ENCODE peak calls at places on chromosomes 16 and 17, in nine cellular contexts. One of them, this sample, is unnamed.

GRCh38 chr17:63695889-63696288 is 4.0 kb downstream of the LIMD2 start:
- DNase-seq in dorsolateral prefrontal cortex: no peak
- DNase-seq in lung: no peak
- DNase-seq in left cardiac atrium: no peak
- DNase-seq in activated naive CD4-positive, alpha-beta T cell treated with anti-CD3 and anti-CD28 coated beads, Interleukin-2, amount 50 U/mL, for 72 hours: no peak
- DNase-seq in Peyer's patch: no peak
- DNase-seq in iPS DF 19.7: no peak
- DNase-seq in epithelial cell of prostate: no peak
- DNase-seq in mucosa of gallbladder: no peak
- DNase-seq in this sample: no peak

GRCh38 chr17:66814026-66814425 is 20.9 kb upstream of the CACNG5 start:
- DNase-seq in dorsolateral prefrontal cortex: no peak
- DNase-seq in iPS DF 19.7: no peak
- DNase-seq in lung: no peak
- DNase-seq in left cardiac atrium: no peak
- DNase-seq in epithelial cell of prostate: no peak
- DNase-seq in activated naive CD4-positive, alpha-beta T cell treated with anti-CD3 and anti-CD28 coated beads, Interleukin-2, amount 50 U/mL, for 72 hours: no peak
- DNase-seq in Peyer's patch: no peak
- DNase-seq in mucosa of gallbladder: no peak
- DNase-seq in this sample: no peak

GRCh38 chr16:17408955-17409441 is 61.8 kb downstream of the XYLT1 start:
- DNase-seq in activated naive CD4-positive, alpha-beta T cell treated with anti-CD3 and anti-CD28 coated beads, Interleukin-2, amount 50 U/mL, for 72 hours: no peak
- DNase-seq in left cardiac atrium: no peak
- DNase-seq in lung: no peak
- DNase-seq in Peyer's patch: no peak
- DNase-seq in dorsolateral prefrontal cortex: no peak
- DNase-seq in mucosa of gallbladder: no peak
- DNase-seq in iPS DF 19.7: no peak
- DNase-seq in epithelial cell of prostate: no peak
- DNase-seq in this sample: no peak

GRCh38 chr16:85265789-85266188 is 153.5 kb upstream of the CIBAR2 start:
- DNase-seq in activated naive CD4-positive, alpha-beta T cell treated with anti-CD3 and anti-CD28 coated beads, Interleukin-2, amount 50 U/mL, for 72 hours: no peak
- DNase-seq in epithelial cell of prostate: no peak
- DNase-seq in lung: no peak
- DNase-seq in iPS DF 19.7: no peak
- DNase-seq in Peyer's patch: no peak
- DNase-seq in mucosa of gallbladder: no peak
- DNase-seq in dorsolateral prefrontal cortex: no peak
- DNase-seq in left cardiac atrium: no peak
- DNase-seq in this sample: no peak

GRCh38 chr16:77660311-77660710 is 62.0 kb upstream of the NUDT7 start:
- DNase-seq in lung: no peak
- DNase-seq in dorsolateral prefrontal cortex: no peak
- DNase-seq in Peyer's patch: no peak
- DNase-seq in activated naive CD4-positive, alpha-beta T cell treated with anti-CD3 and anti-CD28 coated beads, Interleukin-2, amount 50 U/mL, for 72 hours: no peak
- DNase-seq in epithelial cell of prostate: no peak
- DNase-seq in left cardiac atrium: no peak
- DNase-seq in iPS DF 19.7: peak
- DNase-seq in mucosa of gallbladder: no peak
- DNase-seq in this sample: no peak

GRCh38 chr17:66633322-66633965 is 201.5 kb upstream of the CACNG5 start:
- DNase-seq in mucosa of gallbladder: no peak
- DNase-seq in epithelial cell of prostate: no peak
- DNase-seq in lung: no peak
- DNase-seq in left cardiac atrium: no peak
- DNase-seq in dorsolateral prefrontal cortex: no peak
- DNase-seq in Peyer's patch: no peak
- DNase-seq in activated naive CD4-positive, alpha-beta T cell treated with anti-CD3 and anti-CD28 coated beads, Interleukin-2, amount 50 U/mL, for 72 hours: peak
- DNase-seq in iPS DF 19.7: no peak
- DNase-seq in this sample: no peak

GRCh38 chr17:69575346-69575761 is 160.9 kb downstream of the MAP2K6 start:
- DNase-seq in epithelial cell of prostate: no peak
- DNase-seq in lung: no peak
- DNase-seq in iPS DF 19.7: no peak
- DNase-seq in activated naive CD4-positive, alpha-beta T cell treated with anti-CD3 and anti-CD28 coated beads, Interleukin-2, amount 50 U/mL, for 72 hours: no peak
- DNase-seq in Peyer's patch: no peak
- DNase-seq in mucosa of gallbladder: no peak
- DNase-seq in dorsolateral prefrontal cortex: no peak
- DNase-seq in left cardiac atrium: no peak
- DNase-seq in this sample: no peak

GRCh38 chr17:40448639-40449261 is 5.5 kb downstream of the IGFBP4 start:
- DNase-seq in left cardiac atrium: no peak
- DNase-seq in activated naive CD4-positive, alpha-beta T cell treated with anti-CD3 and anti-CD28 coated beads, Interleukin-2, amount 50 U/mL, for 72 hours: no peak
- DNase-seq in dorsolateral prefrontal cortex: no peak
- DNase-seq in epithelial cell of prostate: no peak
- DNase-seq in Peyer's patch: peak
- DNase-seq in lung: peak
- DNase-seq in mucosa of gallbladder: peak
- DNase-seq in iPS DF 19.7: no peak
- DNase-seq in this sample: no peak

GRCh38 chr17:67995568-67996191 is 589 bp downstream of the C17orf58 start:
- DNase-seq in lung: no peak
- DNase-seq in dorsolateral prefrontal cortex: no peak
- DNase-seq in left cardiac atrium: peak
- DNase-seq in Peyer's patch: peak
- DNase-seq in epithelial cell of prostate: no peak
- DNase-seq in iPS DF 19.7: no peak
- DNase-seq in activated naive CD4-positive, alpha-beta T cell treated with anti-CD3 and anti-CD28 coated beads, Interleukin-2, amount 50 U/mL, for 72 hours: no peak
- DNase-seq in mucosa of gallbladder: no peak
- DNase-seq in this sample: peak

GRCh38 chr16:27429981-27430441 is 28.0 kb downstream of the IL21R start:
- DNase-seq in dorsolateral prefrontal cortex: peak
- DNase-seq in Peyer's patch: no peak
- DNase-seq in epithelial cell of prostate: no peak
- DNase-seq in left cardiac atrium: no peak
- DNase-seq in activated naive CD4-positive, alpha-beta T cell treated with anti-CD3 and anti-CD28 coated beads, Interleukin-2, amount 50 U/mL, for 72 hours: peak
- DNase-seq in mucosa of gallbladder: peak
- DNase-seq in iPS DF 19.7: no peak
- DNase-seq in lung: peak
- DNase-seq in this sample: no peak

GRCh38 chr17:74637912-74638311 is 14.4 kb upstream of the CD300E start:
- DNase-seq in mucosa of gallbladder: no peak
- DNase-seq in iPS DF 19.7: no peak
- DNase-seq in lung: no peak
- DNase-seq in Peyer's patch: no peak
- DNase-seq in left cardiac atrium: no peak
- DNase-seq in dorsolateral prefrontal cortex: no peak
- DNase-seq in epithelial cell of prostate: no peak
- DNase-seq in activated naive CD4-positive, alpha-beta T cell treated with anti-CD3 and anti-CD28 coated beads, Interleukin-2, amount 50 U/mL, for 72 hours: no peak
- DNase-seq in this sample: no peak

GRCh38 chr17:15502315-15503112 is 35.1 kb upstream of the CDRT4 start:
- DNase-seq in lung: peak
- DNase-seq in Peyer's patch: peak
- DNase-seq in activated naive CD4-positive, alpha-beta T cell treated with anti-CD3 and anti-CD28 coated beads, Interleukin-2, amount 50 U/mL, for 72 hours: peak
- DNase-seq in iPS DF 19.7: no peak
- DNase-seq in epithelial cell of prostate: no peak
- DNase-seq in left cardiac atrium: peak
- DNase-seq in dorsolateral prefrontal cortex: peak
- DNase-seq in mucosa of gallbladder: peak
- DNase-seq in this sample: peak

GRCh38 chr17:5672815-5673430 is 88.6 kb upstream of the NLRP1 start:
- DNase-seq in iPS DF 19.7: no peak
- DNase-seq in lung: no peak
- DNase-seq in mucosa of gallbladder: no peak
- DNase-seq in epithelial cell of prostate: no peak
- DNase-seq in activated naive CD4-positive, alpha-beta T cell treated with anti-CD3 and anti-CD28 coated beads, Interleukin-2, amount 50 U/mL, for 72 hours: no peak
- DNase-seq in dorsolateral prefrontal cortex: no peak
- DNase-seq in left cardiac atrium: no peak
- DNase-seq in Peyer's patch: no peak
- DNase-seq in this sample: no peak

GRCh38 chr17:82094931-82095776 is 2.9 kb downstream of the FASN start:
- DNase-seq in dorsolateral prefrontal cortex: no peak
- DNase-seq in epithelial cell of prostate: no peak
- DNase-seq in left cardiac atrium: peak
- DNase-seq in iPS DF 19.7: no peak
- DNase-seq in mucosa of gallbladder: no peak
- DNase-seq in activated naive CD4-positive, alpha-beta T cell treated with anti-CD3 and anti-CD28 coated beads, Interleukin-2, amount 50 U/mL, for 72 hours: no peak
- DNase-seq in Peyer's patch: no peak
- DNase-seq in lung: no peak
- DNase-seq in this sample: no peak

GRCh38 chr17:78315355-78316114 is 44.3 kb downstream of the SOCS3 start:
- DNase-seq in activated naive CD4-positive, alpha-beta T cell treated with anti-CD3 and anti-CD28 coated beads, Interleukin-2, amount 50 U/mL, for 72 hours: peak
- DNase-seq in lung: peak
- DNase-seq in iPS DF 19.7: no peak
- DNase-seq in Peyer's patch: peak
- DNase-seq in epithelial cell of prostate: no peak
- DNase-seq in left cardiac atrium: peak
- DNase-seq in mucosa of gallbladder: peak
- DNase-seq in dorsolateral prefrontal cortex: peak
- DNase-seq in this sample: no peak

GRCh38 chr16:89823087-89823823 is 5.0 kb upstream of the SPIRE2 start:
- DNase-seq in iPS DF 19.7: no peak
- DNase-seq in lung: no peak
- DNase-seq in dorsolateral prefrontal cortex: no peak
- DNase-seq in mucosa of gallbladder: no peak
- DNase-seq in Peyer's patch: no peak
- DNase-seq in activated naive CD4-positive, alpha-beta T cell treated with anti-CD3 and anti-CD28 coated beads, Interleukin-2, amount 50 U/mL, for 72 hours: no peak
- DNase-seq in epithelial cell of prostate: no peak
- DNase-seq in left cardiac atrium: no peak
- DNase-seq in this sample: no peak

GRCh38 chr17:40058865-40059264 is 3.9 kb upstream of the THRA start:
- DNase-seq in activated naive CD4-positive, alpha-beta T cell treated with anti-CD3 and anti-CD28 coated beads, Interleukin-2, amount 50 U/mL, for 72 hours: no peak
- DNase-seq in Peyer's patch: no peak
- DNase-seq in lung: no peak
- DNase-seq in dorsolateral prefrontal cortex: no peak
- DNase-seq in epithelial cell of prostate: no peak
- DNase-seq in mucosa of gallbladder: no peak
- DNase-seq in iPS DF 19.7: no peak
- DNase-seq in left cardiac atrium: no peak
- DNase-seq in this sample: no peak

GRCh38 chr16:5502467-5502869 is 404.9 kb upstream of the EEF2KMT start:
- DNase-seq in iPS DF 19.7: no peak
- DNase-seq in left cardiac atrium: no peak
- DNase-seq in dorsolateral prefrontal cortex: peak
- DNase-seq in activated naive CD4-positive, alpha-beta T cell treated with anti-CD3 and anti-CD28 coated beads, Interleukin-2, amount 50 U/mL, for 72 hours: no peak
- DNase-seq in epithelial cell of prostate: no peak
- DNase-seq in lung: no peak
- DNase-seq in mucosa of gallbladder: peak
- DNase-seq in Peyer's patch: no peak
- DNase-seq in this sample: peak

GRCh38 chr16:54287758-54288591 is 1.4 kb upstream of the IRX3 start:
- DNase-seq in mucosa of gallbladder: no peak
- DNase-seq in activated naive CD4-positive, alpha-beta T cell treated with anti-CD3 and anti-CD28 coated beads, Interleukin-2, amount 50 U/mL, for 72 hours: no peak
- DNase-seq in lung: no peak
- DNase-seq in left cardiac atrium: peak
- DNase-seq in dorsolateral prefrontal cortex: no peak
- DNase-seq in Peyer's patch: no peak
- DNase-seq in iPS DF 19.7: no peak
- DNase-seq in epithelial cell of prostate: no peak
- DNase-seq in this sample: no peak

GRCh38 chr16:46949216-46949892 is 24.1 kb downstream of the DNAJA2 start:
- DNase-seq in left cardiac atrium: no peak
- DNase-seq in dorsolateral prefrontal cortex: no peak
- DNase-seq in iPS DF 19.7: no peak
- DNase-seq in mucosa of gallbladder: no peak
- DNase-seq in Peyer's patch: no peak
- DNase-seq in lung: no peak
- DNase-seq in epithelial cell of prostate: no peak
- DNase-seq in activated naive CD4-positive, alpha-beta T cell treated with anti-CD3 and anti-CD28 coated beads, Interleukin-2, amount 50 U/mL, for 72 hours: no peak
- DNase-seq in this sample: no peak

GRCh38 chr17:73667184-73667959 is 23.1 kb upstream of the SDK2 start:
- DNase-seq in epithelial cell of prostate: no peak
- DNase-seq in iPS DF 19.7: no peak
- DNase-seq in mucosa of gallbladder: no peak
- DNase-seq in activated naive CD4-positive, alpha-beta T cell treated with anti-CD3 and anti-CD28 coated beads, Interleukin-2, amount 50 U/mL, for 72 hours: no peak
- DNase-seq in dorsolateral prefrontal cortex: no peak
- DNase-seq in Peyer's patch: no peak
- DNase-seq in left cardiac atrium: no peak
- DNase-seq in lung: peak
- DNase-seq in this sample: no peak

GRCh38 chr16:2712546-2712945 is 7.5 kb downstream of the PRSS27 start:
- DNase-seq in lung: no peak
- DNase-seq in iPS DF 19.7: no peak
- DNase-seq in Peyer's patch: no peak
- DNase-seq in left cardiac atrium: no peak
- DNase-seq in dorsolateral prefrontal cortex: no peak
- DNase-seq in mucosa of gallbladder: no peak
- DNase-seq in activated naive CD4-positive, alpha-beta T cell treated with anti-CD3 and anti-CD28 coated beads, Interleukin-2, amount 50 U/mL, for 72 hours: no peak
- DNase-seq in epithelial cell of prostate: no peak
- DNase-seq in this sample: no peak

GRCh38 chr16:88356124-88356726 is 26.5 kb upstream of the ZNF469 start:
- DNase-seq in mucosa of gallbladder: no peak
- DNase-seq in activated naive CD4-positive, alpha-beta T cell treated with anti-CD3 and anti-CD28 coated beads, Interleukin-2, amount 50 U/mL, for 72 hours: no peak
- DNase-seq in iPS DF 19.7: no peak
- DNase-seq in Peyer's patch: no peak
- DNase-seq in dorsolateral prefrontal cortex: peak
- DNase-seq in lung: no peak
- DNase-seq in epithelial cell of prostate: no peak
- DNase-seq in left cardiac atrium: peak
- DNase-seq in this sample: no peak

GRCh38 chr16:29312835-29313558 is 93.5 kb downstream of the NPIPB11 start:
- DNase-seq in activated naive CD4-positive, alpha-beta T cell treated with anti-CD3 and anti-CD28 coated beads, Interleukin-2, amount 50 U/mL, for 72 hours: no peak
- DNase-seq in dorsolateral prefrontal cortex: peak
- DNase-seq in epithelial cell of prostate: no peak
- DNase-seq in mucosa of gallbladder: no peak
- DNase-seq in iPS DF 19.7: no peak
- DNase-seq in lung: no peak
- DNase-seq in Peyer's patch: no peak
- DNase-seq in left cardiac atrium: no peak
- DNase-seq in this sample: no peak

GRCh38 chr17:73232587-73233373 is 28.9 kb downstream of the CPSF4L start:
- DNase-seq in activated naive CD4-positive, alpha-beta T cell treated with anti-CD3 and anti-CD28 coated beads, Interleukin-2, amount 50 U/mL, for 72 hours: no peak
- DNase-seq in Peyer's patch: peak
- DNase-seq in iPS DF 19.7: no peak
- DNase-seq in mucosa of gallbladder: no peak
- DNase-seq in dorsolateral prefrontal cortex: peak
- DNase-seq in epithelial cell of prostate: no peak
- DNase-seq in lung: no peak
- DNase-seq in left cardiac atrium: no peak
- DNase-seq in this sample: peak

GRCh38 chr16:47643610-47644009 is 182.5 kb downstream of the PHKB start:
- DNase-seq in iPS DF 19.7: no peak
- DNase-seq in activated naive CD4-positive, alpha-beta T cell treated with anti-CD3 and anti-CD28 coated beads, Interleukin-2, amount 50 U/mL, for 72 hours: no peak
- DNase-seq in dorsolateral prefrontal cortex: no peak
- DNase-seq in epithelial cell of prostate: no peak
- DNase-seq in Peyer's patch: no peak
- DNase-seq in mucosa of gallbladder: no peak
- DNase-seq in lung: no peak
- DNase-seq in left cardiac atrium: no peak
- DNase-seq in this sample: no peak

GRCh38 chr17:57697891-57698708 is 47.0 kb downstream of the CCDC182 start:
- DNase-seq in mucosa of gallbladder: no peak
- DNase-seq in activated naive CD4-positive, alpha-beta T cell treated with anti-CD3 and anti-CD28 coated beads, Interleukin-2, amount 50 U/mL, for 72 hours: no peak
- DNase-seq in Peyer's patch: no peak
- DNase-seq in iPS DF 19.7: no peak
- DNase-seq in lung: peak
- DNase-seq in left cardiac atrium: no peak
- DNase-seq in dorsolateral prefrontal cortex: no peak
- DNase-seq in epithelial cell of prostate: no peak
- DNase-seq in this sample: no peak

GRCh38 chr17:68910256-68910705 is 44.9 kb downstream of the ABCA8 start:
- DNase-seq in left cardiac atrium: no peak
- DNase-seq in activated naive CD4-positive, alpha-beta T cell treated with anti-CD3 and anti-CD28 coated beads, Interleukin-2, amount 50 U/mL, for 72 hours: no peak
- DNase-seq in lung: no peak
- DNase-seq in epithelial cell of prostate: no peak
- DNase-seq in dorsolateral prefrontal cortex: peak
- DNase-seq in Peyer's patch: no peak
- DNase-seq in mucosa of gallbladder: no peak
- DNase-seq in iPS DF 19.7: no peak
- DNase-seq in this sample: peak

GRCh38 chr17:38538906-38539305 is 66.8 kb downstream of the SRCIN1 start:
- DNase-seq in mucosa of gallbladder: no peak
- DNase-seq in dorsolateral prefrontal cortex: no peak
- DNase-seq in Peyer's patch: no peak
- DNase-seq in left cardiac atrium: no peak
- DNase-seq in epithelial cell of prostate: no peak
- DNase-seq in lung: no peak
- DNase-seq in iPS DF 19.7: no peak
- DNase-seq in activated naive CD4-positive, alpha-beta T cell treated with anti-CD3 and anti-CD28 coated beads, Interleukin-2, amount 50 U/mL, for 72 hours: no peak
- DNase-seq in this sample: no peak

GRCh38 chr16:57609541-57610401 is 18.7 kb upstream of the ADGRG1 start:
- DNase-seq in mucosa of gallbladder: peak
- DNase-seq in left cardiac atrium: no peak
- DNase-seq in epithelial cell of prostate: no peak
- DNase-seq in iPS DF 19.7: no peak
- DNase-seq in Peyer's patch: no peak
- DNase-seq in activated naive CD4-positive, alpha-beta T cell treated with anti-CD3 and anti-CD28 coated beads, Interleukin-2, amount 50 U/mL, for 72 hours: peak
- DNase-seq in lung: no peak
- DNase-seq in dorsolateral prefrontal cortex: peak
- DNase-seq in this sample: no peak

GRCh38 chr17:76078859-76079576 is at the start of gene ZACN:
- DNase-seq in epithelial cell of prostate: no peak
- DNase-seq in mucosa of gallbladder: no peak
- DNase-seq in Peyer's patch: peak
- DNase-seq in dorsolateral prefrontal cortex: no peak
- DNase-seq in lung: no peak
- DNase-seq in activated naive CD4-positive, alpha-beta T cell treated with anti-CD3 and anti-CD28 coated beads, Interleukin-2, amount 50 U/mL, for 72 hours: no peak
- DNase-seq in left cardiac atrium: no peak
- DNase-seq in iPS DF 19.7: no peak
- DNase-seq in this sample: no peak

This sample was measured in nucleus accumbens.